ENCODE peak calls at places on chromosomes 16 and 17, in nine cellular contexts. S is GM23338, A is MM.1S, K is astrocyte, Z is neural progenitor cell, L is GM23248, B is HCT116, G is A673, T is PC-3. U is an unnamed sample. For H3K4me1, the result is how much of the 10 kb centered on the place peaks cover.

GRCh38 chr17:57468932-57469775 is 212.8 kb downstream of the MSI2 start:
- DNase-seq in A (no peak), B (no peak), Z (no peak), T (no peak), K (no peak), L (no peak), S (no peak), G (no peak), U (no peak)

GRCh38 chr17:36546418-36547093 is 1.8 kb downstream of the GGNBP2 start:
- DNase-seq in T (no peak), A (no peak), L (peak), S (no peak), K (no peak), B (no peak), G (peak), Z (no peak), U (no peak)

GRCh38 chr17:77887464-77888241 is 70.8 kb upstream of the TNRC6C start:
- DNase-seq in A (no peak), G (peak), S (peak), T (no peak), Z (peak), K (peak), L (peak), B (no peak), U (peak)

GRCh38 chr16:14007460-14007859 is 63.7 kb upstream of the MRTFB start:
- DNase-seq in Z (no peak), T (peak), A (no peak), G (peak), K (peak), B (no peak), S (no peak), L (peak), U (peak)

GRCh38 chr16:4316732-4317461 is 1.0 kb downstream of the GLIS2 start:
- DNase-seq in G (no peak), A (no peak), Z (no peak), K (no peak), B (no peak), S (no peak), L (peak), T (peak), U (peak)

GRCh38 chr16:74438492-74438979 is 17.3 kb upstream of the CLEC18B start:
- DNase-seq in B (no peak), K (no peak), S (no peak), Z (no peak), T (no peak), L (no peak), A (no peak), G (no peak), U (no peak)

GRCh38 chr17:21275579-21276339 is 8.8 kb upstream of the MAP2K3 start:
- DNase-seq in B (no peak), L (peak), G (peak), K (peak), A (peak), T (peak), Z (peak), S (peak), U (peak)

GRCh38 chr17:7261377-7262191 is 694 bp downstream of the CLDN7 start:
- DNase-seq in S (peak), T (no peak), B (no peak), A (no peak), Z (no peak), K (no peak), G (no peak), L (peak), U (no peak)

GRCh38 chr16:67883146-67883871 is 1.4 kb upstream of the NRN1L start:
- DNase-seq in A (no peak), Z (no peak), T (no peak), K (no peak), L (no peak), G (no peak), S (no peak), B (no peak), U (no peak)
- H3K4me1 ChIP-seq in A (under half), Z (under half), T (under half), K (under half), L (under half), G (under half), S (under half), B (under half), U (under half)

GRCh38 chr16:2966803-2967184 is 2.4 kb upstream of the PAQR4 start:
- DNase-seq in T (no peak), G (no peak), S (peak), Z (peak), L (peak), B (no peak), A (no peak), K (no peak), U (no peak)
- TF ChIP-seq EZH2 in T (no peak), G (no peak), S (no peak), Z (peak), L (no peak), B (no peak), A (no peak), K (peak), U (peak)

DNA sequence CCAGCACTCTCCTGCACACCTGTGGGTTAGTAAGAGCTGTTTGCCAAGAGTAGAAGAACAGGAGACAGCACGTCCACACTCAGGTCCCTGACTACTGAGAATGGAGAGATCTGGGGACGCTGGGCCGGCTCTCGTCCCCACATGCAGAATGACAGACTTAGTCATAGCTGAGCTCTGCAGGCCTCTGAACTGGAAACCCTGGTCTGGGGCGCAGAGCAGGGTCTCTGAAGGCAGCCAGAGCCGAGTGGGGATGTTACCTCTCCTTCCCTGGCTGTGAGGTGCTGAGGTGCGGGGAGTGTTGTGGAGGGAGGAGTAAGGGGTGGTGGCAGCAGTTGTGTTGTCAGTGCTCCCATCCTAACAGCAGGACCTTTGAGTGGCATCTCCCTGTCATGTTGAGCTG is 7.2 kb upstream of the JPT2 start:
- DNase-seq in Z (no peak), S (no peak), A (no peak), T (no peak), B (no peak), L (no peak), G (no peak), K (no peak), U (no peak)
- H3K4me1 ChIP-seq in Z (under half), S (under half), A (under half), T (under half), B (under half), L (under half), G (under half), K (under half), U (under half)

GRCh38 chr17:35341465-35341992 is 31.9 kb downstream of the SLFN11 start:
- DNase-seq in L (no peak), A (peak), K (no peak), B (no peak), Z (no peak), G (no peak), T (no peak), S (no peak), U (no peak)

GRCh38 chr17:35338230-35338629 is 35.2 kb downstream of the SLFN11 start:
- DNase-seq in A (no peak), T (no peak), L (no peak), B (no peak), Z (no peak), G (no peak), K (no peak), S (no peak), U (no peak)

GRCh38 chr17:35342207-35342744 is 31.1 kb downstream of the SLFN11 start:
- DNase-seq in Z (no peak), T (no peak), L (no peak), A (peak), G (no peak), S (no peak), B (no peak), K (no peak), U (no peak)

GRCh38 chr17:35337364-35337763 is 36.1 kb downstream of the SLFN11 start:
- DNase-seq in B (no peak), S (no peak), L (no peak), G (no peak), A (no peak), T (no peak), Z (no peak), K (no peak), U (no peak)
- TF ChIP-seq EZH2 in B (no peak), S (no peak), L (no peak), G (no peak), A (no peak), T (no peak), Z (no peak), K (no peak), U (no peak)

GRCh38 chr16:11299865-11300559 is 18.9 kb upstream of the PRM1 start:
- DNase-seq in L (no peak), B (no peak), A (no peak), Z (no peak), G (no peak), S (no peak), T (no peak), K (no peak), U (no peak)

GRCh38 chr16:11298143-11298900 is 17.2 kb upstream of the PRM1 start:
- DNase-seq in G (no peak), T (no peak), K (no peak), Z (no peak), S (no peak), L (no peak), A (no peak), B (no peak), U (no peak)

GRCh38 chr16:11301645-11302513 is 20.7 kb upstream of the PRM1 start:
- DNase-seq in A (no peak), K (peak), G (no peak), B (no peak), S (no peak), L (peak), T (no peak), Z (no peak), U (peak)

GRCh38 chr16:11302977-11303376 is 21.8 kb upstream of the PRM1 start:
- DNase-seq in A (peak), T (no peak), B (no peak), Z (no peak), L (no peak), K (no peak), S (no peak), G (no peak), U (no peak)

DNA sequence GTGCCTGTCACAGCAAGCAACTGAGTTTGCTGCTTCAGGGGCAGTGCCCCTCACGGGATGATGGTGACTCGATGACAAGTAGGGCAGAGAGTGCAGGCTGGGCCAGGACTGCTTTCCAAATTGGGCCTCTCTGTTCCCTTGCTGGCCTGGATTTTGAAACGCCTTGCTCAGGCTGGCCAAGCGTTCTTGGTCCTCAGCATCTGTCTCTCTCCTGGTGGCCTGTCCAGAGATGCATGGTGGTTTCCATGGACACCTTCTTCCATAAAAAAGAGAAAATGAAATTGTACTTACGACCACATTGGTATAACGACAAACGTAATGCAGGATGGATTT is 19.4 kb upstream of the PRM1 start:
- DNase-seq in K (no peak), S (no peak), L (no peak), Z (no peak), T (no peak), A (no peak), G (no peak), B (no peak), U (no peak)
- H3K4me1 ChIP-seq in K (under half), S (under half), L (under half), Z (under half), T (under half), A (under half), G (under half), B (under half), U (under half)

DNA sequence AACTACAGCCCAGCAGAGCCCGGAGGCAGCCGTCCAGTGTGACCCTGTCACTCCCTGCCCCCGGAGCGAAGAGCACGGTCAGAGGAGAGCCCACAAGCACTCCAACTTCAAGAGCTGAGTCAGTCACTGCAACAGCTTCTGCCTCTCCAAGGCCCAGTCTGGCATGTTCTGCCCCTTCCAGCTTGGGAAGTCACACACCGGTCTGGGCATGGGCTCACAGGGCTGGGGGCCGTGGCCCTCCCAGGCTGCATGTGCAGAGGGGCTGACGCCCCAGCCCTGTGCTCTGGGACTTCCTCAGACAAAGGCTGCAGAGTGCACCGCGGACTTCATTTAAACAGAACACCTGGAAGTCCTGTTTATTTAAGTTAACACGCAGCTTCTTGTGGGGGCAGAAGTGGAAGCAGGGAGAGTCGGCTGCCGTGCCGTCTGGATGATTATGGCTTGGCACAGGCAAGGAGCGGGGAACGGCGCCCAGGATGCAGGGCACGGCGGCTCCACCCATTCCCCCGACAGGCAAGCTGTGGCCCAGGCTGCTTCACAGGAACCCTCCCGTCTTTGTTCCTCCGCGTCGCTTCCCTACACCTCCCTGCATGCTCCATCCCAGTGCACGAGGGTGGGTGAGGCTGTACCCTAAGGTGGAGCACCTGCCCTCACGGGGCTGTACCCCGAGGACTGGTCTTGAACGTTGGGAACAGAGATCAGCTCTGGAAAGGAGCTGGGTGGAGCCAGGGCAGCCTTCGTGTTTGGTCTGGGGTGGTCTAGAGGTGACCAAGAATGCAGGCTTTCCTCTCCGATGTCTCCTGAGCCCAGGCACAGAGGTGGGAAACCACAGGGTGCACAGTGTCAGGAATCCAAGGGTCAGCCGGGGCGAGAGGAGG is 68.8 kb upstream of the METRNL start:
- DNase-seq in T (no peak), L (peak), A (no peak), S (no peak), G (no peak), B (no peak), K (peak), Z (no peak), U (peak)
- TF ChIP-seq EZH2 in T (no peak), L (no peak), A (no peak), S (no peak), G (no peak), B (no peak), K (no peak), Z (no peak), U (no peak)

DNA sequence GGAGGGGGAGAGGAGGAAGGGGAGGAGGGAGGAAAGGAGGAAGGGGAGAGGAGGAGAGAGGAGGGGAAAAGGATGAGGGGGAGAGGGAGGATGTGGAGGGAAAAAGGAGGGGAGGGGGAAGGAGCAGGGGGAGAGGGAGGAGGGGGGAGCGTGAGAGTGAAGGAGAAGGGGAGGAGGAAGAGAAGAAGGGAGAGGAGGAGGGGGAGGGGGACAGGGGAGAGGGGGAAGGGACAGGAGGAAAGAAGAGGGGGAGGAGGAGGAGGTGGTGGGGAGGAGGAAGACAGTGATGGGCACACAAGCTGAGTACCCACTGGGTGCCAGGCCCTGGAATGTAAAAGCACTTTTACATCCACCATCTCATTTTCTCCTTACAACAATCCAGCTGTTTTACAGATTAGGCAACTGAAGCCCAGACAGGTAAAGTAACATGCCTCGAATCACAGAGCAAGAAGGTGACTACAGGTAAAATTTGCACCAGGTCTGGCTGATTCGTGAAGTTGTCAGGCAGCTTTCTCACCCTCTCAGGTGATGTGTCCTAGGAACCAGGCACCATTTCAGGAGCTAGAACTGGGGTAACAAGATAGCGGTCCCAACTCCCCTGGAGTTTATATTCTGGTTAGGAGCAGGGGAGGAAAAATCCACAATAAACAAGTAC is 10.0 kb upstream of the LITAF start:
- DNase-seq in K (no peak), T (no peak), B (no peak), S (peak), Z (no peak), G (no peak), L (no peak), A (no peak), U (no peak)
- H3K4me1 ChIP-seq in K (under half), T (under half), B (under half), S (under half), Z (under half), G (under half), L (under half), A (under half), U (under half)